ENCODE peak calls at places on chromosome 18, in four cellular contexts. One of them, this sample, is unnamed.

GRCh38 chr18:76457475-76457874 is 37.6 kb downstream of the ZNF516 start:
- DNase-seq in RWPE2: no peak
- DNase-seq in kidney epithelial cell: peak; percentile 29
- DNase-seq in pancreas: no peak
- DNase-seq in this sample: no peak

GRCh38 chr18:42426496-42427015 is 471.5 kb downstream of the PIK3C3 start:
- DNase-seq in kidney epithelial cell: no peak
- DNase-seq in pancreas: no peak
- DNase-seq in RWPE2: no peak
- DNase-seq in this sample: no peak

GRCh38 chr18:77140439-77141109 is 8.0 kb upstream of the MBP start:
- DNase-seq in kidney epithelial cell: no peak
- DNase-seq in pancreas: no peak
- DNase-seq in RWPE2: no peak
- DNase-seq in this sample: no peak

GRCh38 chr18:11741505-11742145 is 52.6 kb downstream of the GNAL start:
- DNase-seq in RWPE2: no peak
- DNase-seq in kidney epithelial cell: no peak
- DNase-seq in pancreas: no peak
- DNase-seq in this sample: no peak

GRCh38 chr18:68928762-68929675 is 131.1 kb downstream of the CCDC102B start:
- DNase-seq in RWPE2: no peak
- DNase-seq in pancreas: no peak
- DNase-seq in kidney epithelial cell: no peak
- DNase-seq in this sample: no peak

GRCh38 chr18:58087928-58088722 is 44.1 kb downstream of the NEDD4L start:
- DNase-seq in pancreas: peak; percentile 93
- DNase-seq in kidney epithelial cell: no peak
- DNase-seq in RWPE2: peak; percentile 89
- DNase-seq in this sample: no peak

GRCh38 chr18:24677011-24677410 is 216.6 kb downstream of the HRH4 start:
- DNase-seq in RWPE2: no peak
- DNase-seq in kidney epithelial cell: no peak
- DNase-seq in pancreas: no peak
- DNase-seq in this sample: no peak

GRCh38 chr18:35239314-35239713 is 1.5 kb upstream of the ZNF397 start:
- DNase-seq in RWPE2: no peak
- DNase-seq in pancreas: no peak
- DNase-seq in kidney epithelial cell: no peak
- DNase-seq in this sample: no peak

GRCh38 chr18:79587298-79588125 is 92.1 kb upstream of the CTDP1 start:
- DNase-seq in pancreas: peak; percentile 36
- DNase-seq in RWPE2: peak; percentile 39
- DNase-seq in kidney epithelial cell: no peak
- DNase-seq in this sample: no peak

GRCh38 chr18:29753379-29753778 is 1289.2 kb downstream of the DSC3 start:
- DNase-seq in pancreas: no peak
- DNase-seq in kidney epithelial cell: no peak
- DNase-seq in RWPE2: no peak
- DNase-seq in this sample: no peak

GRCh38 chr18:76356666-76357065 is 138.4 kb downstream of the ZNF516 start:
- DNase-seq in RWPE2: no peak
- DNase-seq in pancreas: no peak
- DNase-seq in kidney epithelial cell: no peak
- DNase-seq in this sample: no peak

GRCh38 chr18:47160256-47160655 is 10.0 kb upstream of the HDHD2 start:
- DNase-seq in pancreas: no peak
- DNase-seq in RWPE2: no peak
- DNase-seq in kidney epithelial cell: no peak
- DNase-seq in this sample: no peak

GRCh38 chr18:55869965-55870585 is 282.1 kb upstream of the TCF4 start:
- DNase-seq in RWPE2: no peak
- DNase-seq in kidney epithelial cell: no peak
- DNase-seq in pancreas: no peak
- DNase-seq in this sample: peak; percentile 31

DNA sequence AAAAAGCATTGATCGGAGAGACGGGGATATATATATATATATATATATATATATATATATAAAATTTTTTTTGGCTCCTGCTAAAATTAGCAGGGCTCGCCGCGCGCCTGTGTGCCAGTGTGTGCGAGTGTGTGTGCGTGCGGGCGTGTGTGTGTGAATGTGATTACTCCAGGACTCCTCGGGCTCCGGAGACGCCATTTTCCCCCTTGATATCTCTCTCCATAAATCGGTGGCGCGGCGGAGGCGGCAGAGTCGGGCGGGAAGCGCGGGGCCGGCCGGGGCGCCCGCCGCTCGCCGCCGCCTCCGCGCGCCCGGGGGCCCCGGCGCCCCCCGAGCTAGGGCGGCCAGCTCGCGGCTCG is 797 bp upstream of the SETBP1 start:
- DNase-seq in pancreas: peak; percentile 81
- DNase-seq in kidney epithelial cell: no peak
- DNase-seq in RWPE2: peak; percentile 73
- DNase-seq in this sample: no peak
- H3K27me3 ChIP-seq in pancreas: no peaks in the 10 kb centered on the region
- H3K27me3 ChIP-seq in kidney epithelial cell: no peaks in the 10 kb centered on the region
- H3K27me3 ChIP-seq in RWPE2: no peaks in the 10 kb centered on the region
- H3K27me3 ChIP-seq in this sample: no peaks in the 10 kb centered on the region

DNA sequence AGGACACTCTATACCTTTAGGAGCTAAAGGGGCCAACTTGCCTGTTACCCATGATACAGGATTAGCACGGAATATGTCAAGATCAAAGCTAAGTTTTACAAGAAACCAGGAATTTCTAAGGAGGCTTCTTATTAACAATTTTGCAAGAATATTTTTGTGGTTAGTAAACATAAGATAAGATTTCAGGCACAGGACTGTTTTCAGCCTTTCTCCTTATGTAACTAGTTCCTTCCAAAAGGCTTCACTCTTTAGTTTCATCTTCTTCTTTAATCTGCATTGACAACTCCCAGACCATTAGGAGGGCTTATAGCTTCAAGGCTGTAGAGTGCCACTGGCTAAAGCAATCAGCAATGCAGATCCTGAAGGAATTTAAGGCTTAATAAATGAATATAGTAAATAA is 29.3 kb downstream of the SLC14A1 start:
- DNase-seq in RWPE2: no peak
- DNase-seq in kidney epithelial cell: no peak
- DNase-seq in pancreas: no peak
- DNase-seq in this sample: no peak
- H3K27me3 ChIP-seq in RWPE2: no peaks in the 10 kb centered on the region
- H3K27me3 ChIP-seq in kidney epithelial cell: no peaks in the 10 kb centered on the region
- H3K27me3 ChIP-seq in pancreas: no peaks in the 10 kb centered on the region
- H3K27me3 ChIP-seq in this sample: no peaks in the 10 kb centered on the region

GRCh38 chr18:59275406-59275949 is 2.2 kb upstream of the RAX start:
- DNase-seq in RWPE2: no peak
- DNase-seq in pancreas: no peak
- DNase-seq in kidney epithelial cell: no peak
- DNase-seq in this sample: no peak

GRCh38 chr18:59282341-59282740 is 9.1 kb upstream of the RAX start:
- DNase-seq in pancreas: no peak
- DNase-seq in kidney epithelial cell: no peak
- DNase-seq in RWPE2: no peak
- DNase-seq in this sample: no peak

GRCh38 chr18:59279193-59279592 is 5.9 kb upstream of the RAX start:
- DNase-seq in kidney epithelial cell: no peak
- DNase-seq in pancreas: no peak
- DNase-seq in RWPE2: no peak
- DNase-seq in this sample: no peak

GRCh38 chr18:59276047-59276446 is 2.8 kb upstream of the RAX start:
- DNase-seq in RWPE2: no peak
- DNase-seq in kidney epithelial cell: no peak
- DNase-seq in pancreas: no peak
- DNase-seq in this sample: no peak

DNA sequence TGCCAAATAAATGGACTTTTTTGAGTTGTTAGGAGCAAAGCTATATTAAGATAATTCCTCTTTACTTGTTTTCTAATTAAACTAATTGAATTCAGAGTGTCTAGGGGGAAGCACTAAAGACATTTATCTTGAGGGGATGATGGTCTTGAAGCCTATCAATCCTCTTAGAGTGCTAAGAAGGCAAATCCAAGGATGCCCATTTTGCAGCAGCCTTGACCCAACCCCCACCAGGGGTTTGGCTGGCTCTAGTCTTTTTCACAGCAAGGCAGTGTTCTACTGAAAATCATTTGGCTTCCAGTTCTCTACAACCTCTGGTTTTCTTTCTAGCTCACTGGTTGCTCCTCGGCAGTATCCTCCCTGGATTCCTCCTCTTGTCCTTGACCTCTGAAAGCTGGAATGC is 6.5 kb upstream of the RAX start:
- DNase-seq in kidney epithelial cell: no peak
- DNase-seq in RWPE2: no peak
- DNase-seq in pancreas: no peak
- DNase-seq in this sample: no peak
- H3K27me3 ChIP-seq in kidney epithelial cell: peaks cover 33% of the 10 kb centered on the region
- H3K27me3 ChIP-seq in RWPE2: peaks cover 66% of the 10 kb centered on the region
- H3K27me3 ChIP-seq in pancreas: peaks cover 20% of the 10 kb centered on the region
- H3K27me3 ChIP-seq in this sample: peaks cover 57% of the 10 kb centered on the region

DNA sequence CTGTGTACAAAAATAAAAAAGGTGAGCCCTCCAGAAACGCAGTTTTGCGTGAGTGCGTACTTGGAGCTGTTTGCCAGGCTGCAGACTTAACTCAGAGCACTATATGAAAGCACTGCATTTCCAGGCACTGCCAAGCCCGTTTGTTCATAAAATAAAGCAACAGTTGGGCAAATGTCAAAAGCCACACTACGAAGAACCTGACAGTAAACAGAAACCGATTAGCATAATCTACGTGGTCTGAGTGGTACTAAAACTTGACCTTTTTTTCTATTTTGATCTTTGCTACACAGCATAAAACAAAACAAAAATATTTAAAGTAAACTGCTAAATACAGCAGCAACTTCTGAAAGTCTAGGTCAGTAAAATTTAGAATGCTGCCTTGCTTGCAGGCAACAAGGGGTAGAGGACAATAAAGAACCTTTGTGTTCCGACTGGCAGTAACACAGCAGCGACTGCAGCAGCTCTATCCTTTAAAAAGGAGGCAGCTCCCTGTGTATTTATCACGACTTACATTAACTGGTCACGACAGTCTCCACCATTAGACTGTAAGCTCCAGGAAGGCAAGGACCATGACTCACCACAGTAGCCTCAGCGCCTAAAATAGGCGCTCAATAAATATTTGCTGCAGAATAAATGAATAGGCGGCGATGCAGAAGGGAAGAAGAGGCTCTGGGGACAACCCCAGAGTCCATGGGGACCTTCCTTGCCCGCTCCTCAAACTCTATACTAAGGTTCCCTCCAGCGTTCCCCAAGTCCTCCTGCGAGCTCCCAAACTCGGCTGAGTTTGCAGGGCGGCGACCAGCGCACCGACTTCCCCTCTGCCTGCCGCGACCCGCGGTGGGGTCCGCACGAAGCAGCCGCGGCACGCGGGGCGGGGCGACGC is 925 bp downstream of the SS18 start:
- DNase-seq in pancreas: no peak
- DNase-seq in RWPE2: no peak
- DNase-seq in kidney epithelial cell: no peak
- DNase-seq in this sample: peak; percentile 34
- H3K27me3 ChIP-seq in pancreas: no peaks in the 10 kb centered on the region
- H3K27me3 ChIP-seq in RWPE2: no peaks in the 10 kb centered on the region
- H3K27me3 ChIP-seq in kidney epithelial cell: no peaks in the 10 kb centered on the region
- H3K27me3 ChIP-seq in this sample: no peaks in the 10 kb centered on the region